ENCODE peak calls at places on chromosomes 7 and 10, in six cellular contexts. H is hepatocyte, J is OCI-LY7, P is GM23248, C is PC-9, X is fibroblast of lung. R is an unnamed sample.

GRCh38 chr10:14527134-14527780 is 196.5 kb upstream of the FRMD4A start:
- DNase-seq in C (no peak), X (no peak), P (no peak), J (no peak), H (no peak), R (peak; percentile 93)

GRCh38 chr7:157887400-157887799 is 550.6 kb downstream of the DNAJB6 start:
- DNase-seq in H (no peak), C (no peak), X (no peak), P (no peak), J (no peak), R (no peak)

GRCh38 chr10:20627085-20627484 is 270.0 kb downstream of the NEBL start:
- DNase-seq in P (no peak), J (no peak), H (no peak), C (no peak), X (no peak), R (no peak)

GRCh38 chr7:137325927-137326326 is 17.6 kb downstream of the PTN start:
- DNase-seq in C (no peak), P (no peak), H (peak; percentile 11), J (no peak), X (no peak), R (no peak)

GRCh38 chr7:131151034-131151433 is 176.6 kb upstream of the MKLN1 start:
- DNase-seq in J (no peak), X (no peak), C (no peak), P (peak; percentile 39), H (no peak), R (no peak)

GRCh38 chr7:140273417-140273816 is 96.6 kb upstream of the KDM7A start:
- DNase-seq in X (no peak), H (no peak), J (no peak), P (no peak), C (no peak), R (no peak)

GRCh38 chr7:148698397-148699023 is at the start of gene CUL1:
- DNase-seq in P (peak; percentile 88), J (peak; percentile 84), X (peak; percentile 72), C (peak; percentile 64), H (peak; percentile 91), R (peak; percentile 94)

GRCh38 chr10:129971381-129972144 is 7.5 kb upstream of the EBF3 start:
- DNase-seq in P (peak; percentile 81), C (no peak), X (peak; percentile 15), J (no peak), H (peak; percentile 86), R (peak; percentile 37)

GRCh38 chr10:11164806-11165590 is 147.3 kb downstream of the CELF2 start:
- DNase-seq in X (peak; percentile 91), H (peak; percentile 50), P (peak; percentile 93), J (peak; percentile 63), C (no peak), R (peak; percentile 86)

GRCh38 chr10:108791794-108792474 is 1131.4 kb downstream of the XPNPEP1 start:
- DNase-seq in J (no peak), P (peak; percentile 71), H (no peak), X (peak; percentile 41), C (no peak), R (no peak)

GRCh38 chr10:109933984-109934565 is 10.8 kb upstream of the XPNPEP1 start:
- DNase-seq in P (peak; percentile 39), X (no peak), H (no peak), J (no peak), C (no peak), R (no peak)

GRCh38 chr10:66455304-66455703 is 470.5 kb upstream of the LRRTM3 start:
- DNase-seq in H (no peak), J (no peak), X (no peak), P (no peak), C (no peak), R (peak; percentile 18)

GRCh38 chr7:98266840-98267239 is 14.6 kb upstream of the BRI3 start:
- DNase-seq in X (no peak), P (peak; percentile 69), J (peak; percentile 25), H (no peak), C (no peak), R (no peak)

GRCh38 chr7:31408120-31408729 is 67.7 kb upstream of the NEUROD6 start:
- DNase-seq in C (peak; percentile 84), X (peak; percentile 89), H (peak; percentile 70), P (peak; percentile 40), J (no peak), R (no peak)

GRCh38 chr7:2713370-2713769 is 25.4 kb downstream of the AMZ1 start:
- DNase-seq in P (no peak), J (no peak), C (no peak), X (no peak), H (no peak), R (no peak)

GRCh38 chr10:114632869-114633715 is 25.0 kb downstream of the ABLIM1 start:
- DNase-seq in X (peak; percentile 98), H (peak; percentile 88), P (peak; percentile 92), J (no peak), C (peak; percentile 95), R (no peak)

GRCh38 chr7:77903597-77903996 is 105.0 kb downstream of the PHTF2 start:
- DNase-seq in H (no peak), C (no peak), X (peak; percentile 6), J (peak; percentile 72), P (peak; percentile 24), R (no peak)

GRCh38 chr10:127911218-127911866 is 4.4 kb downstream of the PTPRE start:
- DNase-seq in P (no peak), X (no peak), C (no peak), H (no peak), J (no peak), R (no peak)

GRCh38 chr7:150731916-150732315 is 5.3 kb upstream of the GIMAP5 start:
- DNase-seq in C (no peak), J (no peak), X (no peak), H (no peak), P (no peak), R (no peak)

GRCh38 chr7:66167773-66168367 is 37.3 kb upstream of the TPST1 start:
- DNase-seq in H (no peak), P (peak; percentile 82), X (peak; percentile 83), J (no peak), C (peak; percentile 57), R (no peak)

GRCh38 chr10:129552119-129552518 is 85.1 kb downstream of the MGMT start:
- DNase-seq in C (no peak), X (no peak), P (no peak), J (no peak), H (no peak), R (no peak)

GRCh38 chr7:11703829-11704228 is 128.2 kb downstream of the THSD7A start:
- DNase-seq in X (no peak), C (no peak), P (no peak), J (no peak), H (no peak), R (no peak)

GRCh38 chr7:7321681-7322080 is 139.3 kb downstream of the C1GALT1 start:
- DNase-seq in X (peak; percentile 5), J (peak; percentile 76), P (no peak), C (peak; percentile 57), H (peak; percentile 45), R (no peak)

GRCh38 chr10:58291538-58292174 is 22.7 kb downstream of the CISD1 start:
- DNase-seq in C (peak; percentile 42), J (peak; percentile 70), X (peak; percentile 47), P (peak; percentile 79), H (peak; percentile 72), R (peak; percentile 57)

GRCh38 chr7:28065721-28066285 is 114.8 kb downstream of the JAZF1 start:
- DNase-seq in C (peak; percentile 42), X (no peak), H (peak; percentile 53), J (no peak), P (peak; percentile 44), R (no peak)

GRCh38 chr7:114533151-114533550 is 118.5 kb downstream of the FOXP2 start:
- DNase-seq in H (no peak), J (no peak), X (no peak), C (no peak), P (no peak), R (no peak)

GRCh38 chr10:43294241-43294658 is 27.4 kb upstream of the RASGEF1A start:
- DNase-seq in J (no peak), X (no peak), H (no peak), C (no peak), P (no peak), R (no peak)

GRCh38 chr10:25142465-25142864 is 32.3 kb upstream of the GPR158 start:
- DNase-seq in J (no peak), C (no peak), P (peak; percentile 67), H (no peak), X (peak; percentile 87), R (no peak)

GRCh38 chr7:158863611-158864506 is 7.5 kb downstream of the DYNC2I1 start:
- DNase-seq in P (peak; percentile 81), H (peak; percentile 86), X (peak; percentile 75), J (no peak), C (peak; percentile 68), R (no peak)

GRCh38 chr10:19832624-19833507 is 16.6 kb downstream of the PLXDC2 start:
- DNase-seq in P (no peak), X (peak; percentile 42), H (no peak), C (no peak), J (no peak), R (no peak)

GRCh38 chr10:96627292-96627691 is 40.5 kb upstream of the TM9SF3 start:
- DNase-seq in C (no peak), H (no peak), X (no peak), J (no peak), P (no peak), R (no peak)

GRCh38 chr10:96625173-96625572 is 38.4 kb upstream of the TM9SF3 start:
- DNase-seq in J (no peak), C (no peak), H (no peak), P (no peak), X (no peak), R (no peak)

GRCh38 chr10:96622330-96622729 is 35.5 kb upstream of the TM9SF3 start:
- DNase-seq in J (no peak), C (no peak), H (no peak), X (no peak), P (no peak), R (no peak)

DNA sequence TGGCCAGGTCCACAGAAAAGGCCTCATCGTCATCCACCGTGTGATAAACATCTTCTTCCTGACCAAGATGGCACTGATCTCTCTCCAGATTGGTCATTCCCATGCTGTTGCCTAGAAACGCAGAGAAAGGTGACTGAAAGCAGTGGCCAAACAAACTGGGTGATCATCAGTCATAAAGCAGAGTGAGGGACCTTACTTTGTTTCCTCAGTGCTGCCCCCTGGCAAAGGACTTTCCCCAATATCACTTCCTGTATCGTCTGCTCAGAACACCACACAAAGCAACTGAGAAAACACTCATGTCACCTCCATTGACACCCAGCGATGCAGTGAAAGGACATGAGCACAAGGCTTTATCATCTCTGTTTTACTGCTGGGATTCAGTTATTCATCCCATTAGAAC is 40.0 kb upstream of the TM9SF3 start:
- DNase-seq in C (no peak), J (no peak), X (no peak), P (no peak), H (no peak), R (no peak)
- H2AFZ ChIP-seq in C (no peak overlapping the region), J (no peak overlapping the region), X (no peak overlapping the region), P (no peak overlapping the region), H (no peak overlapping the region), R (no peak overlapping the region)

GRCh38 chr10:102624751-102625330 is 19.4 kb upstream of the TRIM8 start:
- DNase-seq in X (no peak), P (no peak), J (no peak), C (no peak), H (no peak), R (no peak)
- H3K4me1 ChIP-seq in X (peaks cover 45% of the 10 kb centered on the region), P (peaks cover 37% of the 10 kb centered on the region), J (peaks cover 19% of the 10 kb centered on the region), C (peaks cover 28% of the 10 kb centered on the region), H (peaks cover 56% of the 10 kb centered on the region), R (no peaks in the 10 kb centered on the region)

GRCh38 chr10:86648706-86649426 is 5.5 kb upstream of the OPN4 start:
- DNase-seq in C (peak; percentile 87), P (peak; percentile 93), H (peak; percentile 78), J (no peak), X (peak; percentile 75), R (no peak)
- H2AFZ ChIP-seq in C (no peak overlapping the region), P (no peak overlapping the region), H (no peak overlapping the region), J (no peak overlapping the region), X (no peak overlapping the region), R (no peak overlapping the region)

GRCh38 chr7:610141-610530 is 90.5 kb upstream of the PDGFA start:
- DNase-seq in H (no peak), X (no peak), J (peak; percentile 18), C (no peak), P (no peak), R (no peak)
- H3K4me1 ChIP-seq in H (peaks cover 6% of the 10 kb centered on the region), X (no peaks in the 10 kb centered on the region), J (no peaks in the 10 kb centered on the region), C (no peaks in the 10 kb centered on the region), P (no peaks in the 10 kb centered on the region), R (no peaks in the 10 kb centered on the region)